ENCODE peak calls at places on chromosome 5, in ten cellular contexts. X is lower leg skin, S is neural progenitor cell, Q is PC-3, Z is endothelial cell of umbilical vein, R is heart right ventricle, V is WTC11, E is GM12865, U is epithelial cell of esophagus, M is lung. C is an unnamed sample.

GRCh38 chr5:43020294-43020711 is 19.8 kb downstream of the ANXA2R start:
- DNase-seq in R (no peak), Z (no peak), M (no peak), Q (no peak), X (no peak), S (peak; percentile 70), V (peak; percentile 46), E (no peak), U (no peak), C (no peak)

GRCh38 chr5:95763941-95764340 is 32.8 kb downstream of the RHOBTB3 start:
- DNase-seq in R (no peak), S (no peak), E (no peak), M (no peak), Z (no peak), X (no peak), U (no peak), Q (no peak), V (no peak), C (no peak)

GRCh38 chr5:96844476-96844990 is 31.8 kb upstream of the ERAP2 start:
- DNase-seq in S (no peak), Z (no peak), M (no peak), U (peak; percentile 54), E (no peak), Q (no peak), R (no peak), V (no peak), X (no peak), C (no peak)

GRCh38 chr5:59544573-59544972 is 349.0 kb downstream of the PDE4D start:
- DNase-seq in X (no peak), Q (no peak), S (no peak), M (no peak), U (no peak), R (no peak), Z (no peak), V (no peak), E (no peak), C (no peak)

GRCh38 chr5:30446456-30446855 is 747.0 kb upstream of the CDH6 start:
- DNase-seq in V (no peak), R (no peak), X (no peak), U (no peak), Q (no peak), E (no peak), Z (no peak), M (no peak), S (no peak), C (no peak)

GRCh38 chr5:59532979-59533729 is 360.4 kb downstream of the PDE4D start:
- DNase-seq in Z (no peak), M (no peak), E (no peak), R (no peak), U (no peak), X (no peak), Q (no peak), V (no peak), S (no peak), C (no peak)

GRCh38 chr5:25991639-25992038 is 1046.7 kb downstream of the CDH9 start:
- DNase-seq in Z (no peak), E (no peak), Q (no peak), R (no peak), X (no peak), M (no peak), U (no peak), S (no peak), V (no peak), C (no peak)

GRCh38 chr5:149054416-149054815 is 8.4 kb downstream of the SH3TC2 start:
- DNase-seq in Q (no peak), V (no peak), Z (no peak), E (no peak), M (no peak), R (no peak), S (no peak), X (no peak), U (no peak), C (no peak)

GRCh38 chr5:134438641-134439621 is 27.2 kb upstream of the CDKN2AIPNL start:
- DNase-seq in Z (no peak), M (peak; percentile 95), V (peak; percentile 56), S (no peak), E (no peak), X (peak; percentile 90), U (peak; percentile 99), R (peak; percentile 80), Q (peak; percentile 93), C (no peak)

GRCh38 chr5:101663543-101663942 is 632.5 kb downstream of the SLCO4C1 start:
- DNase-seq in S (no peak), R (no peak), Q (peak; percentile 17), Z (no peak), X (no peak), V (no peak), E (no peak), U (peak; percentile 15), M (no peak), C (no peak)

GRCh38 chr5:128084228-128085167 is 932 bp downstream of the SLC12A2 start:
- DNase-seq in M (peak; percentile 37), V (peak; percentile 30), U (peak; percentile 62), Z (peak; percentile 37), Q (peak; percentile 44), S (peak; percentile 57), E (peak; percentile 54), X (peak; percentile 21), R (peak; percentile 26), C (peak; percentile 68)

GRCh38 chr5:128085413-128085812 is 1.8 kb downstream of the SLC12A2 start:
- DNase-seq in R (no peak), X (no peak), Q (peak; percentile 30), V (no peak), U (peak; percentile 6), M (no peak), S (no peak), E (no peak), Z (no peak), C (no peak)

GRCh38 chr5:128083033-128083810 is at the start of gene SLC12A2:
- DNase-seq in Z (peak; percentile 93), M (peak; percentile 91), V (peak; percentile 82), S (peak; percentile 96), R (peak; percentile 93), U (peak; percentile 98), Q (peak; percentile 92), X (peak; percentile 89), E (peak; percentile 98), C (peak; percentile 94)

GRCh38 chr5:128082551-128083032 is 974 bp upstream of the SLC12A2 start:
- DNase-seq in E (no peak), S (no peak), U (no peak), X (no peak), M (no peak), R (no peak), V (no peak), Q (no peak), Z (no peak), C (no peak)

DNA sequence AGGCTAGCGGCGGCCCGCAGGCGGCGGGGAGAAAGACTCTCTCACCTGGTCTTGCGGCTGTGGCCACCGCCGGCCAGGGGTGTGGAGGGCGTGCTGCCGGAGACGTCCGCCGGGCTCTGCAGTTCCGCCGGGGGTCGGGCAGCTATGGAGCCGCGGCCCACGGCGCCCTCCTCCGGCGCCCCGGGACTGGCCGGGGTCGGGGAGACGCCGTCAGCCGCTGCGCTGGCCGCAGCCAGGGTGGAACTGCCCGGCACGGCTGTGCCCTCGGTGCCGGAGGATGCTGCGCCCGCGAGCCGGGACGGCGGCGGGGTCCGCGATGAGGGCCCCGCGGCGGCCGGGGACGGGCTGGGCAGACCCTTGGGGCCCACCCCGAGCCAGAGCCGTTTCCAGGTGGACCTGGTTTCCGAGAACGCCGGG is 253 bp downstream of the SLC12A2 start:
- DNase-seq in Q (no peak), S (no peak), V (no peak), Z (peak; percentile 75), U (no peak), M (no peak), E (no peak), X (no peak), R (no peak), C (no peak)
- TF ChIP-seq CTCF in Q (peak; percentile 40), S (peak; percentile 47), V (no peak), Z (peak; percentile 51), U (peak; percentile 1), M (no peak), E (peak; percentile 29), X (no peak), R (peak; percentile 29), C (peak; percentile 17)

GRCh38 chr5:179208706-179209358 is 136.4 kb downstream of the ADAMTS2 start:
- DNase-seq in Q (no peak), U (no peak), V (no peak), E (no peak), R (no peak), X (no peak), S (no peak), M (no peak), Z (no peak), C (no peak)
- TF ChIP-seq CTCF in Q (no peak), U (no peak), V (no peak), E (no peak), R (no peak), X (no peak), S (no peak), M (no peak), Z (no peak), C (no peak)

GRCh38 chr5:151048526-151048925 is 28.1 kb downstream of the GPX3 start:
- DNase-seq in V (peak; percentile 32), Q (peak; percentile 50), Z (no peak), E (no peak), M (no peak), U (peak; percentile 34), S (peak; percentile 35), R (no peak), X (no peak), C (no peak)
- TF ChIP-seq CTCF in V (no peak), Q (peak; percentile 60), Z (peak; percentile 42), E (no peak), M (no peak), U (peak; percentile 49), S (peak; percentile 26), R (no peak), X (no peak), C (no peak)

DNA sequence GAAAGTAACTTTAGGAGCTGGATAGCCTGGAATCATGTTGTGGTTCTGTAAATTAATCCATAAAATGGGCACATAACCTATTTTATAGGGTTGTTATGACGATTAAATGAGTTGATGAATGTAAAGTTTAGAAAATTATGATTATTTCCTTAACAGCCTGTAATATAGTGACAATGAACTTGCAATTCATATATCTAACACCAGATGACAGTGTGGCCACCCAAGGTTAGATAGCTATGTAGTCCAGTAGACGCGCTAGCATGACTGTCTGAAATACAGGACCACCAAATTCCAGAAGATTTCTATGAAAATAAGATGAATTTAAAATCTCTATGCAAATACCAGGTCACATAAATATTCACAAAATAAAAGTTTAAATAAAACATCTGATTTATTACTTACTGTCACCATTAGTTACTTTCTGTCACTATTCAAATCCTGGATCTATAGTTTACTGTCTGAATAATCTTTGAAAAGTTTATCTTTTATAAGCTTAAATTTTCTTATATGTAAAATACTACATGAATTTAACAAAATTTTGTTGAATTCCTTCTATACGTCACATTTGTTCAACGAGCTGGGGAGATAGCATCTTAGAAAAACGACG is 26.1 kb upstream of the MACIR start:
- DNase-seq in V (no peak), S (no peak), M (no peak), U (peak; percentile 60), R (peak; percentile 12), X (no peak), Q (peak; percentile 77), E (peak; percentile 59), Z (peak; percentile 62), C (no peak)
- TF ChIP-seq CTCF in V (peak; percentile 50), S (peak; percentile 38), M (peak; percentile 68), U (peak; percentile 88), R (peak; percentile 87), X (no peak), Q (peak; percentile 97), E (peak; percentile 69), Z (peak; percentile 68), C (peak; percentile 77)

DNA sequence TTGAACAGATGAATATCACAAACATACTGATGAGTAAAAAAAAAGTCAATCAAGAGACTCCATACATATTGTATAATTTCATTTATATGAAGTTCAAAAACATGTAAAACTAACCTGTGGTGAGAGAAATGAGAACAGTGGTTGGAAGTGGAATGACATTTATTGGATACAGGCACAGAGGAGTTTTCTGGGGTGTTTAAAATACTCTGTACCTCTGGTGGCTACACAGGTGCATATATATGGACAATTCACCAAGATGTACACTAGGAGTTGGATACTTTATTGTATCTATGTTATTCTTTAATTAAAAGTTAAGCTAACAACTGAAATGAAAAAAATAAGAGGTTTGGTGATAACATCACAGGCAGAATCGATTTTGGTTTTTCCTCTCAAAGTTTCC is 14.1 kb downstream of the FOXD1 start:
- DNase-seq in U (no peak), M (no peak), R (no peak), X (no peak), E (no peak), S (no peak), V (no peak), Q (peak; percentile 23), Z (no peak), C (no peak)
- TF ChIP-seq CTCF in U (peak; percentile 9), M (no peak), R (no peak), X (no peak), E (no peak), S (no peak), V (no peak), Q (no peak), Z (no peak), C (peak; percentile 35)

C was measured in glutamatergic neuron.